ENCODE peak calls at places on chromosomes 5 and 9, in six cellular contexts. T, C, Q, E, L and Y are unnamed samples.

GRCh38 chr5:135127604-135128240 is 93.7 kb upstream of the PITX1 start:
- DNase-seq in Q (peak), C (peak), T (no peak), E (peak), L (no peak), Y (peak)

GRCh38 chr9:130422546-130422945 is 22.2 kb upstream of the ASS1 start:
- DNase-seq in Q (no peak), E (no peak), T (no peak), L (no peak), C (no peak), Y (peak)

GRCh38 chr5:18220631-18221030 is 586.4 kb downstream of the TAF11L14 start:
- DNase-seq in T (no peak), L (no peak), Q (peak), C (no peak), E (no peak), Y (no peak)

GRCh38 chr9:99820330-99821186 is 1.1 kb upstream of the NR4A3 start:
- DNase-seq in T (peak), L (no peak), Q (peak), E (peak), C (peak), Y (peak)

GRCh38 chr9:114004221-114004716 is 73.8 kb downstream of the AMBP start:
- DNase-seq in L (no peak), C (no peak), T (no peak), Q (no peak), E (peak), Y (no peak)

GRCh38 chr5:175728316-175728715 is 70.4 kb downstream of the HRH2 start:
- DNase-seq in L (no peak), Q (no peak), T (no peak), E (no peak), C (no peak), Y (no peak)

GRCh38 chr9:99712214-99712613 is 109.5 kb upstream of the NR4A3 start:
- DNase-seq in T (no peak), L (no peak), C (no peak), Q (no peak), E (no peak), Y (no peak)

GRCh38 chr5:167861134-167861930 is 430.1 kb upstream of the WWC1 start:
- DNase-seq in T (peak), Q (peak), L (peak), E (no peak), C (peak), Y (no peak)

GRCh38 chr5:38720691-38721361 is 125.0 kb upstream of the OSMR start:
- DNase-seq in Q (no peak), T (no peak), E (no peak), L (no peak), C (no peak), Y (no peak)

GRCh38 chr5:56527174-56527573 is 288.2 kb upstream of the MAP3K1 start:
- DNase-seq in T (no peak), L (no peak), C (no peak), E (no peak), Q (peak), Y (no peak)

GRCh38 chr9:135048046-135048757 is 39.3 kb upstream of the OLFM1 start:
- DNase-seq in Q (no peak), L (no peak), T (no peak), C (no peak), E (no peak), Y (peak)

GRCh38 chr5:161034456-161034855 is 182.4 kb upstream of the ATP10B start:
- DNase-seq in L (no peak), T (no peak), C (no peak), E (no peak), Q (no peak), Y (no peak)

GRCh38 chr5:1257841-1258240 is 32.7 kb downstream of the SLC6A18 start:
- DNase-seq in T (no peak), L (no peak), E (no peak), C (no peak), Q (no peak), Y (no peak)

GRCh38 chr9:110954822-110955291 is 83.4 kb downstream of the LPAR1 start:
- DNase-seq in C (no peak), L (no peak), Q (no peak), E (peak), T (no peak), Y (no peak)

GRCh38 chr5:158013303-158013702 is 154.4 kb upstream of the CLINT1 start:
- DNase-seq in L (no peak), C (no peak), E (no peak), Q (no peak), T (no peak), Y (no peak)

GRCh38 chr5:38556599-38557308 is at the start of gene LIFR:
- DNase-seq in Q (peak), L (peak), T (no peak), E (peak), C (peak), Y (peak)

GRCh38 chr9:134986957-134987356 is 69.2 kb upstream of the FCN1 start:
- DNase-seq in T (no peak), C (no peak), E (no peak), Q (no peak), L (no peak), Y (peak)

GRCh38 chr5:178074266-178074952 is 38.9 kb upstream of the N4BP3 start:
- DNase-seq in T (peak), C (peak), L (no peak), E (peak), Q (no peak), Y (no peak)

GRCh38 chr9:37650873-37651768 is at the start of gene FRMPD1:
- DNase-seq in T (peak), E (peak), L (peak), C (peak), Q (peak), Y (peak)

GRCh38 chr5:157549283-157549629 is 26.3 kb downstream of the ADAM19 start:
- DNase-seq in Q (peak), C (no peak), E (peak), T (no peak), L (no peak), Y (no peak)

GRCh38 chr5:10288600-10289213 is 19.0 kb downstream of the CMBL start:
- DNase-seq in C (peak), T (peak), L (no peak), E (no peak), Q (peak), Y (no peak)

GRCh38 chr9:17380126-17380861 is 198.6 kb upstream of the SH3GL2 start:
- DNase-seq in Q (no peak), C (no peak), E (no peak), T (no peak), L (no peak), Y (no peak)

GRCh38 chr5:67092447-67093023 is 104.1 kb downstream of the CD180 start:
- DNase-seq in Q (peak), L (no peak), T (no peak), C (no peak), E (no peak), Y (no peak)

GRCh38 chr9:112421771-112422222 is 41.9 kb downstream of the HSDL2 start:
- DNase-seq in Q (no peak), E (no peak), L (no peak), T (no peak), C (peak), Y (no peak)

GRCh38 chr9:122806661-122807060 is 6.7 kb downstream of the OR1K1 start:
- DNase-seq in C (no peak), L (no peak), T (no peak), E (peak), Q (no peak), Y (no peak)

GRCh38 chr9:129712595-129713524 is 40.0 kb downstream of the PTGES start:
- DNase-seq in T (no peak), Q (peak), L (no peak), E (peak), C (peak), Y (peak)

GRCh38 chr9:92634712-92635605 is 35.0 kb downstream of the IPPK start:
- DNase-seq in Q (peak), T (peak), L (peak), E (peak), C (peak), Y (peak)

GRCh38 chr9:8821910-8822666 is 1022.5 kb upstream of the DMAC1 start:
- DNase-seq in C (no peak), Q (no peak), L (no peak), E (peak), T (no peak), Y (no peak)
- H2AFZ ChIP-seq in C (no peak), Q (no peak), L (no peak), E (no peak), T (no peak), Y (peak)

DNA sequence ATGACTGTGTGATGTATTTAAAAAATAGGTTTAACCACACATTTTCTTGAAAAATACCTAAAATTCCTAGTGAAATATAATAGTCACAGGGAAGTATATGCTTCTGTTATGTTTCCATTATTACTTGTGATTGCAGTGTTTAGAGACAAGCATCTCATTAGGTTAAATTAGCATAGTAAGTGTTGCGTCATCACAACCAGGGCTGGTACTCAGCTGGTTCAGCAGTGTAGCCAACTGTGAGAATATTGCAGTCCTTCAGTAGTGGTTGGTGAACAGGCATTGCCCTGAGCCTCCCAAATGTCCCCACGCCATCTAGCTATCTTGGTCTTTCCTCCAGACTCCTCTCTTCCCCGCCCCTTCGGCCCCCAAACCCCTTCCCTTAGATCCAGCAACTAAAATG is 261.7 kb downstream of the ARHGEF28 start:
- DNase-seq in C (no peak), T (no peak), L (no peak), Q (no peak), E (no peak), Y (no peak)
- H2AFZ ChIP-seq in C (no peak), T (no peak), L (no peak), Q (no peak), E (no peak), Y (no peak)

DNA sequence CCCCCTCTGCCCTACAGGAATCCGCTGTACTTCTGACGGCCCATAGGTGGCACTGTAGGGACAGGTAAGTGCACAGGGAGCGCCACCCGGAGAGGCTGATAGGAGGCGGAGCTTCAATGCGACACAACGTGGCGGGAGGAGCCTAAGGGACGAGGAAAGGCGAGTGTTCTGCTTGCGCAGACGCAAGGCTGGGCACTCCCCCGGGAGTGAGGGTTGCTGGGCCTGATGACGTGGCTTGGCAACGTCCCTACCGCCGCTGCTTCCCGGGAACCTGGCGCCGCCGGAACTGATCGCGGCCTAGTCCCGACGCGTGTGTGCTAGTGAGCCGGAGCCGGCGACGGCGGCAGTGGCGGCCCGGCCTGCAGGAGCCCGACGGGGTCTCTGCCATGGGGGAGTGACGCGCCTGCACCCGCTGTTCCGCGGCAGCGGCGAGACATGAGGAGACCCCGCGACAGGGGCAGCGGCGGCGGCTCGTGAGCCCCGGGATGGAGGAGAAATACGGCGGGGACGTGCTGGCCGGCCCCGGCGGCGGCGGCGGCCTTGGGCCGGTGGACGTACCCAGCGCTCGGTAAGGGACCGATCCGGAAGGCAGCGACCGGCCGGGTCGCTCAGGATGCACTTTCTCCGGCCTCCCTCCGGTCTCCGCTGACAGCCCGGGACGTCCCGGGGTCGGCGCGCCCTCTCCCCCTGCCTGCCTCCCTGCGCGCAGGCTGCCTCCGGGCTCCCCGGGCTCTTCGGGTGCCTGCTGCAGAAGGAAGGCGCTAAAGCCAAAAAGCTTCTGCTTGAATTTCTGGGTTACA is at the start of gene SLC30A5:
- DNase-seq in C (peak), E (peak), L (peak), Q (peak), T (peak), Y (peak)
- H2AFZ ChIP-seq in C (peak), E (peak), L (peak), Q (peak), T (peak), Y (peak)

DNA sequence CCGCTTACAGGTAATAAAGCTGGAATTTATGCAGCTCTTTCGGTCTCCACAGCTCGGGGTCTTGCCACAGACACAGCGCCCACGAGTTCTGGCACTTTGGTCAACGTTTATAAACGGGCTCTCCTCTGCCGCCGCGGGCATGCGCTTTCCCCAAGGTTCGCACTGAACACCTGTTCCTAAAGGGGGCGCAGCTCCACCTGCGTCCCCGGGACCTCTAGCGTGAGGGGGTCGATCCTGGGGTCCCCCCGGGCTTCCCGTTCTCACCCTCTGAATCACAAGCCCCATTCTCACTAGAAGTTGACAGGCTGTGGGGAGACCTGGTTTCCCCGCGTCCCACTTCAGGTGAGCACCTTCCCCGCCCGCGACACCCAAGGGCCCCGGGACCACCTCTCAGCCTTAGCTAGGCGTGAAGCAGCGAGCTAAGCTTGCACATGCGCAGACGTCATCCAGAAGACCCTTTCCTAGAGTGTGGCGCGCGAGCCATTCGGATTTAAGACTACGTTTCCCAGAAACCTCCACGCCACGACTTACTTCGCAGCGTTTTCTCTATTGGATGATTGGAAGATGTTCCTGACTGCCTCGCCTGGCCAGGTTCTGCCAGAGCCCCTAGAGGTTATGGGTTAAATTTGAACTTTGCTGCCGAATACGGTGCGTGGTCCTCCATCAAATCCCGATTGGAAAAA is 21.3 kb upstream of the ZNF782 start:
- DNase-seq in L (peak), C (peak), Q (peak), E (peak), T (peak), Y (peak)
- H2AFZ ChIP-seq in L (peak), C (peak), Q (peak), E (peak), T (peak), Y (peak)

GRCh38 chr5:54861212-54861894 is 124.0 kb downstream of the ESM1 start:
- DNase-seq in T (no peak), E (peak), C (no peak), Q (no peak), L (no peak), Y (peak)

GRCh38 chr5:54859321-54859720 is 126.1 kb downstream of the ESM1 start:
- DNase-seq in Q (no peak), L (no peak), E (no peak), T (no peak), C (no peak), Y (no peak)

GRCh38 chr5:54867310-54867944 is 118.0 kb downstream of the ESM1 start:
- DNase-seq in Q (peak), C (peak), E (peak), L (peak), T (peak), Y (peak)

GRCh38 chr5:54860321-54860720 is 125.1 kb downstream of the ESM1 start:
- DNase-seq in E (no peak), T (no peak), C (no peak), L (no peak), Q (no peak), Y (no peak)

DNA sequence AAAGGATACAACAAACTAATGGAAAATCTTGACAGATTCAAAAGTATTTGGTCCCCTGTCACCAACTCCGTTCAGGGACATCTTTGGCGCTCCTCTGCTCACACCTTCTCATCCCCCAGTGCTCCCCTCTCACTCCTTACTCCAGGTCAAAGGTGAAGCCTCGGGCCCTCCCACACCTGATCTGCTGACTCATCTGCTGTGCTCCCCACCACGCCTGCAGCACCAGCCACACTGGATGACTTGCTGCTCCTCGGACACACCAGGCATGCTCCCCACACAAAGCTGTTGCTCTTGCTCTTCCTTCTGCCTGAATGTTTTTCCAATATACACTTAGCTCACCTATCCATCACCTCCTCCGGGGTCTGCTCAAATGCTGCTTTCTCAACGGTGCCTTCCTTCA is 123.4 kb downstream of the ESM1 start:
- DNase-seq in E (peak), C (no peak), L (no peak), Q (no peak), T (no peak), Y (no peak)
- H2AFZ ChIP-seq in E (no peak), C (no peak), L (no peak), Q (no peak), T (no peak), Y (no peak)

GRCh38 chr5:148820778-148821395 is 5.5 kb upstream of the ADRB2 start:
- DNase-seq in C (no peak), L (no peak), T (peak), Q (peak), E (peak), Y (no peak)
- H2AFZ ChIP-seq in C (no peak), L (no peak), T (no peak), Q (peak), E (no peak), Y (no peak)

GRCh38 chr9:131483319-131484050 is 19.2 kb upstream of the POMT1 start:
- DNase-seq in C (no peak), L (no peak), T (no peak), E (no peak), Q (no peak), Y (peak)
- H2AFZ ChIP-seq in C (no peak), L (no peak), T (no peak), E (no peak), Q (no peak), Y (no peak)